ENCODE peak calls at places on chromosomes 13 and 19, in eight cellular contexts. A, E, F, O, D, L, J and X are unnamed samples. For H3K9me3, the result is how much of the 10 kb centered on the place peaks cover.

GRCh38 chr13:78881054-78881453 is 222.1 kb upstream of the OBI1 start:
- DNase-seq in A (no peak), E (no peak), F (no peak), O (no peak), D (no peak), L (no peak), J (no peak), X (no peak)

GRCh38 chr13:35484384-35484783 is 7.9 kb upstream of the MAB21L1 start:
- DNase-seq in A (no peak), E (no peak), F (no peak), O (no peak), D (no peak), L (no peak), J (no peak), X (no peak)

GRCh38 chr19:45250832-45251451 is at the start of gene MARK4:
- DNase-seq in A (peak), E (no peak), F (peak), O (peak), D (peak), L (peak), J (peak), X (peak)

GRCh38 chr13:79197933-79198332 is 208.1 kb downstream of the RBM26 start:
- DNase-seq in A (no peak), E (no peak), F (no peak), O (no peak), D (no peak), L (no peak), J (no peak), X (no peak)

GRCh38 chr13:97021241-97021640 is 27.0 kb upstream of the OXGR1 start:
- DNase-seq in A (no peak), E (no peak), F (no peak), O (no peak), D (no peak), L (no peak), J (no peak), X (no peak)

GRCh38 chr13:20796791-20797513 is 23.2 kb upstream of the EEF1AKMT1 start:
- DNase-seq in A (no peak), E (no peak), F (no peak), O (no peak), D (no peak), L (no peak), J (no peak), X (no peak)

GRCh38 chr13:38590796-38591507 is 95.9 kb upstream of the FREM2 start:
- DNase-seq in A (no peak), E (no peak), F (no peak), O (peak), D (no peak), L (no peak), J (no peak), X (no peak)

GRCh38 chr13:49353908-49354307 is 90.0 kb downstream of the CAB39L start:
- DNase-seq in A (no peak), E (no peak), F (no peak), O (no peak), D (no peak), L (no peak), J (no peak), X (no peak)

GRCh38 chr19:13163609-13164364 is 13.6 kb downstream of the IER2 start:
- DNase-seq in A (peak), E (peak), F (peak), O (peak), D (peak), L (peak), J (peak), X (peak)

GRCh38 chr13:48727252-48728011 is 73.7 kb downstream of the CYSLTR2 start:
- DNase-seq in A (no peak), E (no peak), F (peak), O (no peak), D (no peak), L (no peak), J (peak), X (no peak)

GRCh38 chr19:42942187-42942789 is 5.3 kb upstream of the PSG7 start:
- DNase-seq in A (no peak), E (peak), F (no peak), O (peak), D (no peak), L (peak), J (no peak), X (peak)

GRCh38 chr13:95112883-95113282 is 188.4 kb downstream of the ABCC4 start:
- DNase-seq in A (no peak), E (no peak), F (no peak), O (no peak), D (no peak), L (no peak), J (no peak), X (no peak)

GRCh38 chr19:13366529-13367143 is 139.6 kb downstream of the CACNA1A start:
- DNase-seq in A (peak), E (no peak), F (no peak), O (no peak), D (no peak), L (no peak), J (no peak), X (no peak)

GRCh38 chr19:43425567-43426392 is 11.1 kb downstream of the TEX101 start:
- DNase-seq in A (no peak), E (no peak), F (no peak), O (peak), D (no peak), L (no peak), J (no peak), X (peak)

GRCh38 chr13:21069561-21070004 is 8.2 kb upstream of the LATS2 start:
- DNase-seq in A (no peak), E (peak), F (peak), O (no peak), D (no peak), L (no peak), J (peak), X (no peak)

GRCh38 chr19:48934837-48935236 is 1.3 kb downstream of the DHDH start:
- DNase-seq in A (no peak), E (peak), F (no peak), O (no peak), D (no peak), L (peak), J (no peak), X (no peak)

GRCh38 chr19:50332264-50333038 is 3.3 kb upstream of the KCNC3 start:
- DNase-seq in A (no peak), E (no peak), F (no peak), O (peak), D (peak), L (no peak), J (peak), X (no peak)

GRCh38 chr13:110629735-110630134 is 14.4 kb downstream of the NAXD start:
- DNase-seq in A (no peak), E (no peak), F (no peak), O (no peak), D (no peak), L (no peak), J (no peak), X (peak)

GRCh38 chr13:100798739-100799361 is 124.3 kb upstream of the TMTC4 start:
- DNase-seq in A (no peak), E (no peak), F (no peak), O (no peak), D (no peak), L (no peak), J (no peak), X (no peak)

GRCh38 chr19:3844596-3844995 is 24.2 kb downstream of the ZFR2 start:
- DNase-seq in A (no peak), E (no peak), F (no peak), O (no peak), D (no peak), L (no peak), J (no peak), X (no peak)

GRCh38 chr19:35254341-35255297 is 5.8 kb downstream of the LSR start:
- DNase-seq in A (no peak), E (no peak), F (no peak), O (no peak), D (no peak), L (no peak), J (no peak), X (no peak)

GRCh38 chr19:15368051-15368632 is 11.4 kb downstream of the AKAP8 start:
- DNase-seq in A (no peak), E (no peak), F (no peak), O (no peak), D (no peak), L (no peak), J (no peak), X (no peak)

GRCh38 chr19:3459322-3459881 is 20.9 kb downstream of the SMIM24 start:
- DNase-seq in A (no peak), E (no peak), F (peak), O (peak), D (peak), L (no peak), J (peak), X (no peak)

GRCh38 chr13:111881700-111882099 is 185.2 kb upstream of the SOX1 start:
- DNase-seq in A (no peak), E (no peak), F (no peak), O (no peak), D (no peak), L (no peak), J (no peak), X (no peak)

GRCh38 chr13:73948848-73949529 is 185.2 kb downstream of the KLF12 start:
- DNase-seq in A (no peak), E (no peak), F (no peak), O (no peak), D (no peak), L (no peak), J (no peak), X (no peak)

GRCh38 chr19:50844296-50844935 is 10.3 kb upstream of the KLK3 start:
- DNase-seq in A (no peak), E (no peak), F (no peak), O (no peak), D (no peak), L (no peak), J (no peak), X (no peak)

GRCh38 chr19:4976412-4977298 is 7.7 kb downstream of the KDM4B start:
- DNase-seq in A (no peak), E (peak), F (peak), O (peak), D (peak), L (no peak), J (peak), X (no peak)

GRCh38 chr19:14116918-14117578 is 514 bp downstream of the PRKACA start:
- DNase-seq in A (no peak), E (no peak), F (peak), O (peak), D (no peak), L (peak), J (peak), X (no peak)

DNA sequence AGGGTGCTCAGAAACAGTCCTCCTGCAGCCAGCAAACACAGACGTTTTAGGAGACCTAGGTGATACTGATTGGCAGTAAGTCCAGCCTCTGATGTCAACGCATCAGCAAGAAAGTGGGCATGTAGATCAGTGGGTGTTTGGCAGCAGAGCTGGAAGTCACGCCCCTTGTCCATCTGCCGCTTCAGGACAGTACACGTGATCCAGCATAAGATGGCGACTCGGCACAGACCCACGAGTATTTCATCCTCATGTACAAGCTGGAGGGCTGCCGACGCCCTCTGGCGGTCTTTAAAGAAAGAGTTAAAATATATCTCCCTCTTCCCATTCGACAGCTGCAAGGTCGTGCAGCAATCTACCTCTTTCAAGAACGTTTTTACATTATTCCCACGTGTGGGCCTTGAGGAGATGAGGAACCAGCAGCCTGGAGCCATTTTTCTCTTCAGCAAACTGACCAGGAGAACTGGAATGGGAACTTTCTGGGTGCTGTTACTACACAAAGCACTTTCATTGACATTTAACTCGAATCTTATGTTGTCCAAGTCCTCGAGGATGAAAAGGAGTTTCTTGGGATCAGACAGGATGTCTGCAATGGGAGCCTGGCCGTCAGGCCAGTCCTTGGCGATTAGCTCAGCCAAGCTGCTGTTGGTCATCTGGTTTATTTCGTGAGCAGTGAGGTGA is 22.3 kb downstream of the NLRP11 start:
- DNase-seq in A (no peak), E (peak), F (peak), O (peak), D (no peak), L (peak), J (peak), X (no peak)
- H3K9me3 ChIP-seq in A (under half), E (under half), F (under half), O (under half), D (under half), L (under half), J (under half), X (under half)

DNA sequence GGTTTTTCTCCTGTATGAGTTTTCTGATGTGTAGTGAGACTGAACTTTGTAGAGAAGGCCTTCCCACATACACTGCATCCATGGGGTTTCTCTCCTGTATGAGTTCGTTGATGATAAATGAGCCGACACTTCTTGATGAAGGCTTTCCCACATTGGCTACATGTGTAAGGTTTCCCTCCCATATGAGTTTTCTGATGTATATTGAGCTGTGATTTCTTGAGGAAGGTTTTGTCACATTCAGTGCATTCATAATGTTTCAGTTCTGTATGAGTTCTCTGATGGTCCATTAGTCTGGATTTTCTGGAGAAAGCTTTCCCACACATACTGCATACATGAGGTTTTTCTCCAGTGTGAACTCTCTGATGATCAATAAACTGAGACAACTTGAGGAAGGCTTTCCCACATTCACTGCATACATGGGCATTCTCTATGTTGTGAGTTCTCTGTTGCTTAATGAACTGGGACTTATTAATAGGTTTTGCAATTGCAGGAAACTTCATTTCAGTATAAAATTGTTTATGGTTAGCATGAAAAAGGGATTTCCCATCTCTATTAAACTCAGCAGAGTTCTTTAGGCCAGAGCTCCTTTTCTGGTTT is 7.5 kb upstream of the ZNF350 start:
- DNase-seq in A (no peak), E (no peak), F (no peak), O (no peak), D (no peak), L (no peak), J (no peak), X (no peak)
- H3K9me3 ChIP-seq in A (half or more), E (half or more), F (under half), O (half or more), D (half or more), L (under half), J (under half), X (half or more)

GRCh38 chr19:7494416-7495098 is 5.7 kb upstream of the PEX11G start:
- DNase-seq in A (no peak), E (peak), F (peak), O (peak), D (peak), L (peak), J (peak), X (no peak)
- H3K9me3 ChIP-seq in A (under half), E (under half), F (under half), O (under half), D (under half), L (under half), J (under half), X (under half)

DNA sequence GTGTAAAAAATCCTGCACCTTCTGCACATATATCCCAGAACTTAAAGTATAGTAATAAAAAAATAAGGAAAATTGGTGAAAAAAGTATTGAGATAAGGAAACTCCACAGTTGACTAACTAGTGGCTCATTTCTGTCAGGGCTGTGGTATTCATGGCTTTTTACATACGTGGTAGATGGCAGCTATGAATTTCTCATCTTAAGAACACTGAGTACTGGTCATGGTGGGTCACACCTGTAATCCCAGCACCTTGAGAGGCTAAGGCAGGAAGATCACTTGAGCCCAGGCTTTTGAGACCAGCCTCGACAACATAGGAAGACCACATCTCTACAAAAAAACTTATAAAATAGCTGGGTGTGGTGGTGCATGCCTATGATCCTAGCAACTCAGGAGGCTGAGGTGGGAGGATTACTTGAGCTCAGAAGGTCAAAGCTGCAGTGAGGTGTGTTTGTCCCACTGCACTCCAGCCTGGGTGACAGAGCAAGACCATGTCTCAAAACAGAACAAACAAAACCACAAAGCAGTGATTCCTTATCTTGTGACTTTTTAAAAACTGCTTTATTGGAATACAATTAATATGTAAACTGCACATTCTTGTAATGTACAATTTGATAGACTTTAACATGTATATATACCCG is 16.8 kb downstream of the SLAIN1 start:
- DNase-seq in A (no peak), E (no peak), F (no peak), O (no peak), D (no peak), L (no peak), J (no peak), X (no peak)
- H3K9me3 ChIP-seq in A (under half), E (under half), F (under half), O (under half), D (under half), L (under half), J (under half), X (under half)

GRCh38 chr19:19822148-19822429 is 539 bp upstream of the ZNF506 start:
- DNase-seq in A (no peak), E (no peak), F (peak), O (peak), D (no peak), L (peak), J (no peak), X (no peak)
- H3K9me3 ChIP-seq in A (under half), E (half or more), F (under half), O (under half), D (under half), L (under half), J (under half), X (half or more)